ENCODE peak calls at places on chromosomes 12 and 14, in six cellular contexts. L is activated T-helper 1 cell treated with anti-CD3 and anti-CD28 coated beads, Interleukin-12 subunit alpha, Interleukin-12 subunit beta, Interleukin-2, Interleukin-4 antibody, amounts not matched to agents 30 ng/mL and 10 ng/mL and 1 ng/mL, durations not matched to agents 14 hours and 24 hours and 36 hours; F is occipital lobe; M is activated T-cell treated with anti-CD3 and anti-CD28 coated beads for 1 hour; C is SJCRH30; B is tibial artery. D is an unnamed sample.

GRCh38 chr12:23949212-23950010 is at the start of gene SOX5:
- DNase-seq in F (peak), C (peak), L (no peak), M (no peak), B (peak), D (peak)

GRCh38 chr12:1346126-1346525 is 248.3 kb downstream of the FBXL14 start:
- DNase-seq in F (no peak), M (no peak), C (no peak), B (no peak), L (no peak), D (no peak)

GRCh38 chr14:80325688-80326087 is 114.4 kb upstream of the DIO2 start:
- DNase-seq in C (no peak), M (no peak), L (no peak), B (no peak), F (no peak), D (no peak)

GRCh38 chr12:41944241-41944640 is 200.4 kb downstream of the GXYLT1 start:
- DNase-seq in F (no peak), C (no peak), M (no peak), B (no peak), L (no peak), D (no peak)

GRCh38 chr12:105423921-105424320 is 93.4 kb downstream of the C12orf75 start:
- DNase-seq in M (no peak), L (no peak), B (no peak), C (no peak), F (no peak), D (peak)

GRCh38 chr12:19833775-19834501 is 394.6 kb downstream of the AEBP2 start:
- DNase-seq in C (no peak), B (no peak), F (no peak), M (no peak), L (no peak), D (no peak)

GRCh38 chr12:82425241-82425640 is 66.9 kb downstream of the METTL25 start:
- DNase-seq in M (no peak), F (no peak), C (no peak), B (no peak), L (no peak), D (no peak)

GRCh38 chr12:29380536-29381523 is at the start of gene ERGIC2:
- DNase-seq in B (peak), F (peak), M (peak), L (peak), C (peak), D (peak)

GRCh38 chr12:79650440-79650839 is 40.3 kb downstream of the PAWR start:
- DNase-seq in L (no peak), C (no peak), M (no peak), F (no peak), B (no peak), D (no peak)

GRCh38 chr14:59199205-59199604 is 10.7 kb downstream of the DAAM1 start:
- DNase-seq in C (no peak), F (no peak), B (no peak), L (no peak), M (no peak), D (no peak)

GRCh38 chr12:30578426-30578825 is 117.2 kb downstream of the IPO8 start:
- DNase-seq in F (no peak), L (no peak), B (no peak), C (no peak), M (no peak), D (no peak)

GRCh38 chr12:9064201-9064814 is 51.4 kb downstream of the A2M start:
- DNase-seq in L (no peak), F (peak), M (peak), C (no peak), B (peak), D (peak)

GRCh38 chr14:92794547-92794941 is 439 bp downstream of the GOLGA5 start:
- DNase-seq in C (peak), B (no peak), L (no peak), F (no peak), M (no peak), D (no peak)

GRCh38 chr14:91387996-91388395 is 29.6 kb downstream of the CCDC88C start:
- DNase-seq in B (no peak), L (no peak), C (peak), M (no peak), F (no peak), D (no peak)

GRCh38 chr12:103994235-103994634 is 28.6 kb downstream of the TDG start:
- DNase-seq in L (no peak), F (no peak), B (no peak), C (no peak), M (no peak), D (no peak)

GRCh38 chr14:20383636-20384035 is 29.7 kb downstream of the TEP1 start:
- DNase-seq in B (no peak), C (no peak), M (no peak), F (no peak), L (no peak), D (no peak)

GRCh38 chr12:118136559-118137003 is 657 bp downstream of the PEBP1 start:
- DNase-seq in L (peak), M (peak), F (no peak), B (peak), C (peak), D (peak)

GRCh38 chr14:49897965-49898364 is 5.1 kb downstream of the ARF6 start:
- DNase-seq in F (no peak), B (no peak), L (no peak), C (no peak), M (no peak), D (no peak)

GRCh38 chr12:109605599-109606228 is 32.1 kb downstream of the MVK start:
- DNase-seq in F (no peak), L (no peak), B (no peak), M (no peak), C (peak), D (no peak)

GRCh38 chr12:6278439-6279255 is 31.8 kb upstream of the PLEKHG6 start:
- DNase-seq in B (peak), C (peak), F (peak), L (peak), M (peak), D (peak)

D was measured in testis.